ENCODE peak calls at places on chromosomes 1 and 21, in eight cellular contexts. Y is dorsolateral prefrontal cortex; T is Panc1; Z is MCF 10A; M is activated T-helper 1 cell treated with anti-CD3 and anti-CD28 coated beads, Interleukin-12 subunit alpha, Interleukin-12 subunit beta, Interleukin-2, Interleukin-4 antibody, amounts not matched to agents 30 ng/mL and 10 ng/mL and 1 ng/mL, durations not matched to agents 14 hours and 24 hours and 36 hours; W is ELR; N is omental fat pad; A is HuH-7.5. S is an unnamed sample.

GRCh38 chr1:116483481-116484309 is 87.1 kb downstream of the CD58 start:
- DNase-seq in N (no peak), W (no peak), Y (no peak), Z (no peak), M (no peak), T (no peak), A (no peak), S (no peak)

GRCh38 chr1:185663332-185663731 is 70.9 kb upstream of the HMCN1 start:
- DNase-seq in W (no peak), A (no peak), M (no peak), T (no peak), Y (no peak), N (no peak), Z (no peak), S (no peak)

GRCh38 chr1:162357681-162358266 is 18.9 kb downstream of the SPATA46 start:
- DNase-seq in W (peak), A (peak), T (no peak), M (no peak), Y (no peak), Z (peak), N (no peak), S (no peak)

GRCh38 chr1:193114485-193115095 is 7.2 kb upstream of the CDC73 start:
- DNase-seq in W (no peak), Y (no peak), N (no peak), A (no peak), Z (no peak), M (no peak), T (no peak), S (no peak)

GRCh38 chr1:39733161-39733560 is 5.5 kb upstream of the PPIE start:
- DNase-seq in T (no peak), N (no peak), Z (no peak), M (no peak), A (no peak), W (no peak), Y (peak), S (no peak)

GRCh38 chr1:169288011-169288414 is 79.6 kb downstream of the NME7 start:
- DNase-seq in N (no peak), Z (peak), A (no peak), Y (no peak), W (peak), M (no peak), T (no peak), S (no peak)

GRCh38 chr1:19160831-19161230 is 49.2 kb downstream of the UBR4 start:
- DNase-seq in T (no peak), Z (no peak), W (no peak), N (no peak), M (no peak), Y (no peak), A (no peak), S (no peak)

GRCh38 chr1:234458352-234459027 is 20.5 kb downstream of the TARBP1 start:
- DNase-seq in Z (peak), T (no peak), W (no peak), Y (no peak), N (no peak), A (no peak), M (no peak), S (peak)

GRCh38 chr1:27602510-27603319 is 1.2 kb downstream of the AHDC1 start:
- DNase-seq in Y (no peak), N (no peak), M (peak), W (peak), A (peak), T (no peak), Z (peak), S (peak)

GRCh38 chr1:47692196-47692595 is 254.4 kb downstream of the FOXD2 start:
- DNase-seq in A (no peak), W (no peak), M (no peak), T (no peak), N (no peak), Z (no peak), Y (no peak), S (no peak)

GRCh38 chr1:93740141-93740540 is 58.5 kb upstream of the BCAR3 start:
- DNase-seq in T (no peak), Y (no peak), Z (no peak), N (no peak), W (no peak), A (no peak), M (no peak), S (no peak)

GRCh38 chr1:246537887-246538286 is 28.2 kb downstream of the TFB2M start:
- DNase-seq in M (no peak), A (no peak), Z (no peak), T (no peak), Y (no peak), N (no peak), W (no peak), S (no peak)

GRCh38 chr1:46575778-46576177 is 24.3 kb upstream of the KNCN start:
- DNase-seq in Y (no peak), A (no peak), T (no peak), Z (no peak), N (no peak), W (no peak), M (no peak), S (no peak)

GRCh38 chr1:51324271-51325010 is 5.9 kb downstream of the TTC39A start:
- DNase-seq in T (no peak), M (no peak), A (no peak), Y (no peak), Z (no peak), W (no peak), N (no peak), S (no peak)

GRCh38 chr21:41228006-41228370 is 60.0 kb downstream of the BACE2 start:
- DNase-seq in M (no peak), N (no peak), Z (no peak), Y (no peak), T (no peak), A (no peak), W (no peak), S (no peak)

GRCh38 chr1:100397681-100398080 is 45.4 kb downstream of the CDC14A start:
- DNase-seq in W (no peak), Y (no peak), N (no peak), M (no peak), T (no peak), Z (no peak), A (no peak), S (no peak)